ENCODE peak calls at places on chromosome 9, in seven cellular contexts. D, R, O, G, I, C and M are unnamed samples. For H3K4me1 and H3K27me3, the result is how much of the 10 kb centered on the place peaks cover.

GRCh38 chr9:34574632-34575031 is 14.9 kb downstream of the CNTFR start:
- DNase-seq in O (no peak), C (no peak), D (no peak), R (no peak), G (no peak), I (no peak), M (no peak)

GRCh38 chr9:14316574-14317304 is 2.8 kb upstream of the NFIB start:
- DNase-seq in D (no peak), O (no peak), G (peak), C (no peak), I (no peak), R (no peak), M (no peak)

GRCh38 chr9:98271479-98271878 is 16.0 kb upstream of the TBC1D2 start:
- DNase-seq in O (no peak), G (peak), D (no peak), R (no peak), I (no peak), C (no peak), M (no peak)

GRCh38 chr9:99822096-99822595 is 461 bp downstream of the NR4A3 start:
- DNase-seq in R (no peak), I (peak), C (no peak), G (no peak), D (no peak), O (no peak), M (no peak)

GRCh38 chr9:100066539-100066938 is 32.3 kb downstream of the ERP44 start:
- DNase-seq in I (no peak), R (no peak), O (no peak), D (peak), G (no peak), C (no peak), M (no peak)

GRCh38 chr9:131919181-131919580 is 160.5 kb downstream of the MED27 start:
- DNase-seq in R (no peak), G (no peak), O (no peak), I (no peak), C (no peak), D (no peak), M (no peak)

GRCh38 chr9:1978941-1979340 is 36.2 kb upstream of the SMARCA2 start:
- DNase-seq in C (no peak), D (peak), I (no peak), R (peak), O (no peak), G (no peak), M (no peak)

GRCh38 chr9:33244150-33244784 is 4.3 kb downstream of the SPINK4 start:
- DNase-seq in R (no peak), C (no peak), I (no peak), D (no peak), G (no peak), O (no peak), M (no peak)

GRCh38 chr9:22079873-22080341 is 70.8 kb upstream of the CDKN2B start:
- DNase-seq in I (no peak), R (peak), O (no peak), C (no peak), G (no peak), D (no peak), M (peak)

GRCh38 chr9:105444130-105444529 is 3.7 kb upstream of the FSD1L start:
- DNase-seq in D (no peak), C (no peak), G (no peak), I (no peak), O (no peak), R (peak), M (no peak)

GRCh38 chr9:133113928-133114351 is 7.1 kb downstream of the RALGDS start:
- DNase-seq in G (no peak), R (no peak), C (no peak), I (no peak), O (peak), D (peak), M (peak)

GRCh38 chr9:121294181-121294743 is 26.3 kb downstream of the GSN start:
- DNase-seq in R (no peak), D (no peak), G (no peak), C (no peak), O (peak), I (no peak), M (no peak)

DNA sequence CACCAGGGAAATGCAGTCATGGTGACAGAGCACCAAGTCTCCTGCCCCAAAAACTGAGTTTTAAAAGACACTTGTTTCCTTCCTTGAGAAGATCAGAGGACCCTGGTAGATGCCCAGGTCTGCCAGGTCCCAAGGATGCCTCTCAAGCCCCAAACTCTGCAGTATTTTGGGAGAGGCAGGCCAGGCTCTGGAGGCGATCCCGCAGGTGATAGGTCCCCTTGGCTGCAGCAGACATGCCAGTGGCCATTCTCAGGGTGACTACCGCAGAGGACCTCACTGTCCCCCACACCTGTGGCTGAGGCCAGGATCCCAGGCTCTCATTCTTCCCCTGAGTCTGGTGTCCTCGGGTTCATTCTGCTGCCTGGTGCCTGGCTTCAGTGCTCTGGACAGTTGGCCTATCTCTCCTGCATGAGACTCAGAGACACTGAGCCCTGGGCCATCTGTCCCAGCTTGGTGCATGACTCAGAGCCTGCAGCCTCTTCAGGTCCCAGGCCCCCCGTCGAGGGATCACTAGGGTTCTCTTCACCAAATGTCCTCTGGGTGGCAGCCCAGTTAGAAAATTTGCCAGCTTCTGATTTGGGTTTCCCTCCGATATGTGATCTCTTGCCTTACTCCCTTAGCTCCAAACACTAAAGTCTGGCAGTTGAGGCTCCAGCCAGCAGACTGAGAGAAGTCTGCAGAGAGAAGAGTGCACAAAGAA is 59.7 kb upstream of the GARNL3 start:
- DNase-seq in I (no peak), O (peak), C (no peak), G (no peak), R (no peak), D (peak), M (no peak)
- TF ChIP-seq CTCF in I (no peak), O (peak), C (peak), G (peak), R (peak), D (peak), M (no peak)

DNA sequence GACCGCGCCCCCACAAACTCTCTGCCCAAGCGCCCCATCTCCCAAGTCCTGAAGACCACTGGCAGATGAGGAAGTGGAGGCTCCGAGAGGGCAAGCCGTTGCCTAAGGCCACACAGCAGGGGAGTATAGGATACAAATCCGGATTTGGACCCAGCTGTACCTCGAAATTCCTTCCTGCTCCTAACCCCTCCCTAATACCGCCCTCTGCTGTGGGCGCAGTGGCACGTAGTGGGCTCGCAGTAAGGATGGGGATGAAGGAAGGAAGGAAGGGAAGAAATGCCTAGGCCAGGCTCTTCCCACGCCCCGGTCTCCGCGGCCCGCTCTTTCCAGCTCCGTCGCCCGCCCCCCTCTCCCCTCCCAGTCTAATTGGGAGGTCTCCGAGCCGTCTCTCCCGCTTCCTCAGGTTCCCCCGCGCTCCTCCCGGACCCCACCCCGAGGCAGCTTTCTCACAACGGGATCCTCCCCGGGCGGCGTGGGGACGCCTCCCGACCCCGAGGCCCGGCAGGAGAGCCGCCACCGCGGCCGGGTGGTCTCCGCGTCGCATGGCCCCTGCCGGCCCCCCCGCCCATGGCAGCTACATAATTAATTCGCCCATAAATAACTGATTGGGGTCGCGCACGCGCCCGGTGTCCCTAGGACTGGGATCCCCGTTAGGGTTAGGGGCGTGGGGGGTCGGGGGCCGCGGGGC is 138.9 kb downstream of the C9orf50 start:
- DNase-seq in I (no peak), G (peak), R (peak), O (peak), D (peak), C (no peak), M (peak)
- H3K4me1 ChIP-seq in I (half or more), G (under half), R (under half), O (half or more), D (half or more), C (under half), M (under half)

GRCh38 chr9:75036793-75037192 is 8.7 kb upstream of the CARNMT1 start:
- DNase-seq in I (no peak), R (no peak), G (no peak), C (no peak), O (no peak), D (no peak), M (no peak)
- H3K27me3 ChIP-seq in I (under half), R (under half), G (under half), C (under half), O (under half), D (under half), M (under half)

DNA sequence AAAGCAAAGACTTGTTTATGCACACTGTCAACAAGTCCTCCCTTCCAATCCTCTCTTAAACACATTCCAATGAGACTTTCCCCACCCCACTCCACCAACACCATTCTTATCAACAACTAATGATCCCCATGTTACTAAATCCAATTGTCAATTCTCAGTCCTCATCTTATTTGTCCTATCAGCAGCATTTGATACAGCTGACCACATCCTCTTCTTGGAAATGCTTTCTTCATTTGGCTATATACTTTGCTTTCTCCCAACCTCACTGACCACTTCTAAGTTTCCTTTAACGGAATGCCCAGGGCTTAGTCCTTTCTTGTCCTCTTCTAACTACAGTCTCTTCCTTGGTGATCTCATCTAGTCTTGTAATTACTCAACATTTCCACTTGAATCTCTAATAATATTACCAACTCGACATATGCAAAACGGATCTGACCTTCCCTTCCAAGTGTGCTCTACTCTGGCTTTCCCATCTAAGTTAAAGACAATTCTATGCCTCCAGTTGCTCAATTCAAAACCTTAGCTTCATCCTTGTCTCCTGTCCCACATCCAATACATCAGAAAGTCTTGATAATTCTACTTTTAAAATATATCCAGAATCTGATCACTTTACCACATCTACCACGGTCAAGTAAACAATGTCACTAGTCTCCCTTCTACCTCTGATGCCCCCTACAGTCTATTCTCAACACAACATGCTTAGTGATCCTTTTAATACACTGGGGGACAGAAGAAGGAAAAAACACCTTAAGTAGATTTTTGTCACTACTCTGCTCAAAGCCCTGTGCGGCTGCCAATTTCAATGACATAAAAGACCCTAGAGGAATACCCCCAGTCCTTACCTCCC is 25.5 kb downstream of the AGTPBP1 start:
- DNase-seq in I (no peak), O (no peak), R (peak), C (no peak), G (no peak), D (no peak), M (no peak)
- TF ChIP-seq CTCF in I (no peak), O (peak), R (peak), C (no peak), G (peak), D (no peak), M (no peak)

GRCh38 chr9:136092741-136093140 is 2.3 kb downstream of the NACC2 start:
- DNase-seq in C (no peak), D (no peak), I (no peak), G (no peak), O (no peak), R (no peak), M (no peak)
- H3K4me1 ChIP-seq in C (under half), D (under half), I (half or more), G (under half), O (half or more), R (under half), M (under half)

DNA sequence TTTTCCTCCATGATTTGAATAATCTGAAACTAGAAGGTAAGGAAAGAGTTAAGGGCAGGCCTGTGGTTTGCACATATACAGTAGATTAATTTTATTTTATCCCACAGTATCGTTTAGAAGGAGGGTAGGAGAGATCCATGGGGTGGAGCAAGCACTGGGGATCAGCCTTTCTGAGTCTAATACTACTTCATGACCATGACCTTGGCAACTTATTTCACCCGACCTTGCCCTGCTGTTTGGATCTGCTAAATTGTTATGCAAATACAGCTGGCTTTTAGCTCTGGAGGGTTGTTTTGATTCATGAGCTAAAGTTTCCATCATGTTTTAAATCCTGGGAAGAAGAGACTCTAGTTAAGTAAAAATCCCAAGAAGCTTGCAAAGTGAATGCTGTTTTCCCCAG is 864 bp upstream of the GRIN3A start:
- DNase-seq in O (peak), D (no peak), G (no peak), I (no peak), R (no peak), C (no peak), M (no peak)
- H3K27me3 ChIP-seq in O (half or more), D (half or more), G (half or more), I (half or more), R (under half), C (under half), M (under half)

DNA sequence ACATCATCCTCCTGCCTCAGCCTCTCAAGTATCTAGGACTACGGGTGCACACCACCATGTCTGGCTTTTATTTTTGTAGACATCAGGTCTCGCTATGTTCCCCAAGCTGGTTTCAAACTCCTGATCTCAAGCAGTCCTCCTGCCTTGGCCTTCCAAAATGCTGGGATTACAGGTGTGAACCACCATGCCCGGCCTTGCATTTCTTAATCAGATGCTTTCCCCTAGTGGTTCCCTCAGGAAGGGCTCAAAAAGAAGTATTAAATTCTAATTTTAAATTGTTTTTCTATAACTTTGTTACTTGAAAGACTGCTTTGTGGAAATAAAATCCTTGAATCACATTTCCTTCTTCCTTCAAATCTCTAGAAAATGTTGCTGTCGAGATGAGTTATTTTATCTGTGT is 79.5 kb upstream of the ROR2 start:
- DNase-seq in C (no peak), R (no peak), O (no peak), G (peak), I (no peak), D (no peak), M (no peak)
- TF ChIP-seq CTCF in C (peak), R (peak), O (no peak), G (peak), I (no peak), D (peak), M (no peak)